ENCODE peak calls at places on chromosomes 5 and 9, in four cellular contexts. One of them, this sample, is unnamed.

GRCh38 chr5:92653730-92654461 is 927.1 kb downstream of the NR2F1-AS1 start:
- DNase-seq in upper lobe of right lung: no peak
- DNase-seq in fibroblast of lung: no peak
- DNase-seq in breast epithelium: no peak
- DNase-seq in this sample: no peak

GRCh38 chr5:171336486-171337206 is 27.6 kb downstream of the TLX3 start:
- DNase-seq in upper lobe of right lung: no peak
- DNase-seq in breast epithelium: no peak
- DNase-seq in fibroblast of lung: peak
- DNase-seq in this sample: peak

GRCh38 chr5:148849461-148849860 is 23.1 kb downstream of the ADRB2 start:
- DNase-seq in fibroblast of lung: no peak
- DNase-seq in breast epithelium: no peak
- DNase-seq in upper lobe of right lung: no peak
- DNase-seq in this sample: no peak

GRCh38 chr5:93349613-93350012 is 231.4 kb downstream of the NR2F1-AS1 start:
- DNase-seq in upper lobe of right lung: no peak
- DNase-seq in breast epithelium: no peak
- DNase-seq in fibroblast of lung: peak
- DNase-seq in this sample: peak

GRCh38 chr9:108469654-108470053 is 386.1 kb downstream of the ACTL7B start:
- DNase-seq in fibroblast of lung: peak
- DNase-seq in upper lobe of right lung: no peak
- DNase-seq in breast epithelium: no peak
- DNase-seq in this sample: no peak

GRCh38 chr5:174609116-174609515 is 115.3 kb upstream of the MSX2 start:
- DNase-seq in fibroblast of lung: peak
- DNase-seq in upper lobe of right lung: no peak
- DNase-seq in breast epithelium: peak
- DNase-seq in this sample: no peak

GRCh38 chr9:21434202-21435014 is 5.8 kb upstream of the IFNA1 start:
- DNase-seq in breast epithelium: peak
- DNase-seq in upper lobe of right lung: no peak
- DNase-seq in fibroblast of lung: peak
- DNase-seq in this sample: peak

GRCh38 chr9:70093944-70094343 is 50.3 kb downstream of the MAMDC2 start:
- DNase-seq in fibroblast of lung: no peak
- DNase-seq in breast epithelium: no peak
- DNase-seq in upper lobe of right lung: no peak
- DNase-seq in this sample: peak

GRCh38 chr5:59506285-59506877 is 387.1 kb downstream of the PDE4D start:
- DNase-seq in upper lobe of right lung: no peak
- DNase-seq in fibroblast of lung: peak
- DNase-seq in breast epithelium: no peak
- DNase-seq in this sample: no peak
- TF ChIP-seq CTCF in upper lobe of right lung: peak
- TF ChIP-seq CTCF in fibroblast of lung: peak
- TF ChIP-seq CTCF in breast epithelium: peak
- TF ChIP-seq CTCF in this sample: peak

GRCh38 chr9:122356627-122357026 is 14.2 kb upstream of the PTGS1 start:
- DNase-seq in fibroblast of lung: no peak
- DNase-seq in breast epithelium: no peak
- DNase-seq in upper lobe of right lung: no peak
- DNase-seq in this sample: no peak
- TF ChIP-seq CTCF in fibroblast of lung: peak
- TF ChIP-seq CTCF in breast epithelium: no peak
- TF ChIP-seq CTCF in upper lobe of right lung: peak
- TF ChIP-seq CTCF in this sample: peak

GRCh38 chr5:110458313-110458712 is 268.2 kb downstream of the TMEM232 start:
- DNase-seq in upper lobe of right lung: no peak
- DNase-seq in fibroblast of lung: no peak
- DNase-seq in breast epithelium: no peak
- DNase-seq in this sample: no peak
- TF ChIP-seq CTCF in upper lobe of right lung: no peak
- TF ChIP-seq CTCF in fibroblast of lung: no peak
- TF ChIP-seq CTCF in breast epithelium: no peak
- TF ChIP-seq CTCF in this sample: no peak

GRCh38 chr9:87883990-87884389 is 1.3 kb downstream of the SPATA31E1 start:
- DNase-seq in fibroblast of lung: no peak
- DNase-seq in upper lobe of right lung: no peak
- DNase-seq in breast epithelium: no peak
- DNase-seq in this sample: no peak
- TF ChIP-seq CTCF in fibroblast of lung: peak
- TF ChIP-seq CTCF in upper lobe of right lung: peak
- TF ChIP-seq CTCF in breast epithelium: no peak
- TF ChIP-seq CTCF in this sample: peak

GRCh38 chr9:37033753-37034319 is at the start of gene PAX5:
- DNase-seq in breast epithelium: no peak
- DNase-seq in upper lobe of right lung: no peak
- DNase-seq in fibroblast of lung: no peak
- DNase-seq in this sample: no peak

GRCh38 chr9:37035472-37036236 is 1.6 kb upstream of the PAX5 start:
- DNase-seq in upper lobe of right lung: no peak
- DNase-seq in fibroblast of lung: peak
- DNase-seq in breast epithelium: no peak
- DNase-seq in this sample: no peak

GRCh38 chr9:37034320-37034937 is 361 bp upstream of the PAX5 start:
- DNase-seq in upper lobe of right lung: no peak
- DNase-seq in fibroblast of lung: peak
- DNase-seq in breast epithelium: no peak
- DNase-seq in this sample: no peak

GRCh38 chr9:37036237-37037136 is 2.4 kb upstream of the PAX5 start:
- DNase-seq in upper lobe of right lung: peak
- DNase-seq in fibroblast of lung: peak
- DNase-seq in breast epithelium: no peak
- DNase-seq in this sample: no peak

GRCh38 chr9:37034938-37035471 is 937 bp upstream of the PAX5 start:
- DNase-seq in fibroblast of lung: no peak
- DNase-seq in breast epithelium: no peak
- DNase-seq in upper lobe of right lung: no peak
- DNase-seq in this sample: no peak
- TF ChIP-seq CTCF in fibroblast of lung: no peak
- TF ChIP-seq CTCF in breast epithelium: no peak
- TF ChIP-seq CTCF in upper lobe of right lung: no peak
- TF ChIP-seq CTCF in this sample: no peak

DNA sequence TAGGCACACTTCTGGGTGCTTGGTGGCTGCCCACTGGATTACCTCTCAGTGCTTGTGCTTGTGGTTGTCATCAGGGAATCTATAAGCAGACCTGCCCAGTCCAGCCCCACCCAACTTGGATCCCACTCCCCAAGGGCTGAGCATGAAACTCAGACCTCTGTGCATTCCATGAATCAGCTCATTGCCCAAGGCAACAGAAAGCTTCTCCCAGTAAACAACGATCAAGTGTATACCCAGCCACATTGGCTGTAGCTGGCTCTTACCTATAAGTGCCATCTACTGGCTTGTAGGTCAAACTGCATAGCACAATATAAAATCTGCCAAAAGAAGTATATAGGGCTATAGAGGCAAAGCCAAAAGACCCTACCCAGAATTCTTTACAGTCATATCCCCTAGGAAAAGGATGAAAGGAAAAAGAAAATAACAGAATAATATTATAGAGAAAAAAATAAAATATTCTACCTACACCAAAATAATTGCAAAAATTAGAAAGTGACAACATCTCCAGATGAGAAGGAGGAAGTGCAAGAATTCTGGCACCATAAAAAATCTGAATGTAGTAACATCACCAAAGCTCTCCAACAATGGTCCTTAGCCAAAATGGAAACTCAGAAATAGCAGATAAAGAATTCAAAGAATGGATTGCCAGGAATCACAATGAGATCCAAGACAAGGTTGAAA is 321.0 kb upstream of the TRPC7 start:
- DNase-seq in upper lobe of right lung: no peak
- DNase-seq in breast epithelium: no peak
- DNase-seq in fibroblast of lung: peak
- DNase-seq in this sample: no peak
- TF ChIP-seq CTCF in upper lobe of right lung: peak
- TF ChIP-seq CTCF in breast epithelium: no peak
- TF ChIP-seq CTCF in fibroblast of lung: peak
- TF ChIP-seq CTCF in this sample: peak

DNA sequence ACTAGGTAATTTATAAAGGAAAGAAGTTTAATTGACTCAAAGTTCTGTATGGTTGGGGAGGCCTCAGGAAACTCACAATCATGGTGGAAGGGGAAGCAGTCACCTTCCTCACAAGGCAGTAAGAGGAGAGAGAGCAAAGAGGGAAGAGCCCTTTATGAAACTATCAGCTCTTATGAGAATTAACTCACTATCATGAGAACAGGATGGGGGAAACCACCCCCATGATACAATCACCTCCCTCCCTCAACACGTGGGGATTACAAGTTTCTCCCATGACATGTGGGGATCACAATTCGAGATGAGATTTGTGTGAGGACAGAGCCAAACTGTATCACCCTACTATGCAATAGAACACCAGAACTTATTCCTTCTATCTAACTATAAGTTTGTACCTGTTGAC is 27.9 kb downstream of the CD274 start:
- DNase-seq in fibroblast of lung: no peak
- DNase-seq in breast epithelium: no peak
- DNase-seq in upper lobe of right lung: no peak
- DNase-seq in this sample: no peak
- TF ChIP-seq CTCF in fibroblast of lung: no peak
- TF ChIP-seq CTCF in breast epithelium: no peak
- TF ChIP-seq CTCF in upper lobe of right lung: no peak
- TF ChIP-seq CTCF in this sample: no peak

GRCh38 chr9:16671591-16672137 is 198.8 kb downstream of the BNC2 start:
- DNase-seq in breast epithelium: no peak
- DNase-seq in upper lobe of right lung: no peak
- DNase-seq in fibroblast of lung: peak
- DNase-seq in this sample: peak

GRCh38 chr9:16675131-16675530 is 195.3 kb downstream of the BNC2 start:
- DNase-seq in fibroblast of lung: no peak
- DNase-seq in upper lobe of right lung: no peak
- DNase-seq in breast epithelium: no peak
- DNase-seq in this sample: no peak

GRCh38 chr9:16673171-16673570 is 197.3 kb downstream of the BNC2 start:
- DNase-seq in fibroblast of lung: peak
- DNase-seq in upper lobe of right lung: no peak
- DNase-seq in breast epithelium: no peak
- DNase-seq in this sample: no peak

GRCh38 chr9:16670791-16671190 is 199.7 kb downstream of the BNC2 start:
- DNase-seq in upper lobe of right lung: no peak
- DNase-seq in fibroblast of lung: no peak
- DNase-seq in breast epithelium: no peak
- DNase-seq in this sample: no peak

DNA sequence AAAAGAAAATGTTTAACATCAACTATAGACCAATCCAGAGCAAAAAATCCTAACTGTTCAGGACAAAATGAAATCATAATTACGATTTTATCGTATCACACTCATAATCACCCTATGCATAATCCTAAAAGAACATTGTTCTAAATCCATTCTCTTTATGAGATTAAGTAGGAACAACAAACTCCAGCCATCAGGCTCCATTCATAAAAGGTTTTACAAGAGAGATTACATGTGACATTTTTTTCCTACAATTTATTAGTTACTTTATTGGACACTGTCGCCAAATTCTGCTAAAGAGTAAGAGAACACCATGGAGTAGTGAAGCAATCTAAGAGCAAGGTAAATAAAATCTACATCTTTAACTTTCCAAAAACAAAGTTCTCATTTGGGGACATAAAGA is 198.0 kb downstream of the BNC2 start:
- DNase-seq in upper lobe of right lung: no peak
- DNase-seq in fibroblast of lung: no peak
- DNase-seq in breast epithelium: no peak
- DNase-seq in this sample: no peak
- TF ChIP-seq CTCF in upper lobe of right lung: no peak
- TF ChIP-seq CTCF in fibroblast of lung: no peak
- TF ChIP-seq CTCF in breast epithelium: no peak
- TF ChIP-seq CTCF in this sample: no peak

This sample was measured in retinal pigment epithelial cell.